ENCODE peak calls at places on chromosomes 12 and 14, in nine cellular contexts. Y is neural progenitor cell; I is Panc1; Q is A549; U is CD4-positive, CD25-positive, alpha-beta regulatory T cell; B is mesenchymal stem cell; H is lower leg skin; T is IMR-90; E is CD8-positive, alpha-beta T cell. P is an unnamed sample.

GRCh38 chr12:96301732-96302131 is 98.5 kb downstream of the CDK17 start:
- DNase-seq in T (no peak), U (no peak), H (no peak), E (no peak), Q (no peak), I (no peak), B (no peak), Y (no peak), P (no peak)

GRCh38 chr12:67193705-67194104 is 75.5 kb upstream of the CAND1 start:
- DNase-seq in E (no peak), H (no peak), B (peak), Q (no peak), T (peak), U (peak), Y (peak), I (no peak), P (peak)

GRCh38 chr14:60079723-60080122 is 12.0 kb upstream of the PCNX4 start:
- DNase-seq in T (no peak), I (no peak), U (no peak), B (peak), H (no peak), Y (peak), Q (no peak), E (no peak), P (no peak)

GRCh38 chr12:49439042-49439441 is 71.8 kb downstream of the SPATS2 start:
- DNase-seq in I (no peak), U (no peak), Y (no peak), B (no peak), Q (no peak), E (no peak), T (no peak), H (no peak), P (no peak)

GRCh38 chr12:42502671-42503070 is 86.9 kb downstream of the PRICKLE1 start:
- DNase-seq in Y (no peak), U (no peak), E (no peak), H (no peak), I (no peak), B (no peak), Q (no peak), T (no peak), P (no peak)

GRCh38 chr14:63345826-63346225 is 27.1 kb upstream of the GPHB5 start:
- DNase-seq in B (no peak), U (no peak), Q (no peak), H (no peak), E (no peak), Y (no peak), I (no peak), T (no peak), P (no peak)

GRCh38 chr14:103031956-103032355 is 25.4 kb downstream of the CDC42BPB start:
- DNase-seq in H (no peak), I (no peak), Q (peak), B (no peak), Y (peak), U (no peak), E (no peak), T (no peak), P (no peak)

GRCh38 chr14:101471723-101472517 is 89.4 kb upstream of the DIO3 start:
- DNase-seq in Y (no peak), Q (no peak), B (no peak), T (no peak), I (no peak), U (no peak), E (no peak), H (no peak), P (no peak)

GRCh38 chr12:94145231-94145979 is 3.0 kb upstream of the PLXNC1 start:
- DNase-seq in I (no peak), T (peak), Y (peak), Q (no peak), U (no peak), E (no peak), B (peak), H (no peak), P (no peak)

GRCh38 chr12:53939141-53940108 is 794 bp downstream of the HOXC13 start:
- DNase-seq in U (no peak), T (no peak), H (no peak), Q (peak), I (no peak), Y (peak), E (no peak), B (peak), P (no peak)

GRCh38 chr12:14710632-14711324 is 14.4 kb upstream of the GUCY2C start:
- DNase-seq in Y (peak), H (no peak), B (peak), U (no peak), Q (no peak), T (no peak), E (no peak), I (no peak), P (no peak)

GRCh38 chr12:38157274-38157932 is 159.2 kb upstream of the ALG10B start:
- DNase-seq in Y (no peak), I (no peak), U (no peak), T (no peak), B (no peak), Q (no peak), E (no peak), H (no peak), P (no peak)

GRCh38 chr14:83940253-83940652 is 1589.7 kb upstream of the FLRT2 start:
- DNase-seq in Q (no peak), Y (peak), U (no peak), H (no peak), I (no peak), T (no peak), E (no peak), B (no peak), P (no peak)

GRCh38 chr14:31277085-31277484 is 69.5 kb upstream of the HECTD1 start:
- DNase-seq in T (no peak), E (no peak), H (no peak), Y (no peak), U (no peak), I (no peak), B (no peak), Q (no peak), P (no peak)

GRCh38 chr12:111121840-111122239 is 201.5 kb upstream of the MYL2 start:
- DNase-seq in Q (no peak), H (no peak), B (no peak), Y (no peak), T (no peak), E (no peak), I (no peak), U (no peak), P (no peak)

GRCh38 chr14:60815371-60815770 is 80.8 kb downstream of the MNAT1 start:
- DNase-seq in Y (no peak), B (no peak), Q (no peak), E (no peak), I (no peak), H (no peak), T (no peak), U (no peak), P (no peak)

GRCh38 chr12:34340534-34341361 is 318.5 kb downstream of the ALG10 start:
- DNase-seq in T (no peak), Q (no peak), Y (no peak), I (no peak), U (no peak), H (no peak), E (no peak), B (no peak), P (no peak)

GRCh38 chr14:24149302-24149969 is 2.1 kb downstream of the RNF31 start:
- DNase-seq in H (no peak), Q (no peak), Y (no peak), E (no peak), T (no peak), I (no peak), U (no peak), B (no peak), P (no peak)

GRCh38 chr12:109827566-109828550 is 5.3 kb downstream of the TRPV4 start:
- DNase-seq in B (peak), Q (no peak), I (no peak), U (no peak), Y (no peak), E (no peak), T (no peak), H (peak), P (no peak)

GRCh38 chr12:93484315-93484981 is 17.1 kb downstream of the MRPL42 start:
- DNase-seq in U (no peak), B (peak), Y (no peak), T (peak), E (no peak), I (no peak), Q (no peak), H (no peak), P (no peak)

GRCh38 chr12:57080855-57081254 is 2.3 kb upstream of the NEMP1 start:
- DNase-seq in Y (no peak), E (no peak), H (no peak), T (no peak), B (no peak), I (no peak), U (no peak), Q (no peak), P (no peak)

DNA sequence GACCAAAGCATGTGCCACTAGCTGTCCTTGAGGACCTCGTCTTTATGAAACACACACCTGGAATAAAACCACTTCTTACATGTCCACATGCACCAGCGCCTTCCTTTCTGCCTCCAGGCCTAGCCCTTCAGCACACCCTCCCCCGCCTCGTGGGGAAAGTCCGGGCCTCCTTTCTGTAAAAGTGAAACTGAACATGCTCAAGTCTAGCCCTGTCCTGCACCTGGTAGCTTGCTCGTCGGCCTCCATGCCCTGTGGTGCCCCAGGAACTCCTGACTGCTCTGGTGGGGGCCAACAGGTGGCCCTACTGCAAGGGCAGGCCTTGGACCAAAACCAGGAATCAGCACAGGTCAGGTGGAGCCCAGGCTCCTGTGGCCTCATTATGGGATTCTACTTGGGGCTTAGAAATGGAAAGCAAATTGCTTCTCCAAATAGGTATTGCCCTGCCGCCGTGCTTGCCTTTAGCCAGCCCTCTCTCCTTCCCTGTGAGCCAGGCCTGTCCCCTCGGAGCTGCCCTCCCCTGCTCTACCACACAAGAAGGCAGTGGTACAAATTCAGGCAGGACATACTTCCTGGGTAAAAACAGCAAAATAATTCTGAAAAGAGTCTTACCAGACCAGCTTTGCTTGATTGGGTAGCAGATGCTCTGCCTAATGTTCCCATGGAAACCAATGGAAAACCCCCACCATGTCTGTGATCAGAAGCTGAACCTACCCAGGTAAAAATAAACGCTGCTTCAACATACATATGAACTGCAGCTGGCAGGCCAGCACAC is 43.5 kb downstream of the ERH start:
- DNase-seq in B (peak), I (no peak), U (peak), T (peak), Y (no peak), E (peak), Q (no peak), H (no peak), P (no peak)
- H3K4me3 ChIP-seq in B (no peak), I (no peak), U (peak), T (no peak), Y (no peak), E (no peak), Q (no peak), H (no peak), P (no peak)

GRCh38 chr12:1917172-1918070 is 1.0 kb downstream of the CACNA2D4 start:
- DNase-seq in I (no peak), U (no peak), T (no peak), E (no peak), B (no peak), Q (no peak), Y (no peak), H (no peak), P (no peak)
- H3K4me3 ChIP-seq in I (no peak), U (no peak), T (no peak), E (no peak), B (no peak), Q (no peak), Y (peak), H (no peak), P (no peak)

GRCh38 chr12:1827806-1828805 is 7.7 kb downstream of the LRTM2 start:
- DNase-seq in H (no peak), Y (no peak), B (no peak), I (no peak), U (no peak), T (no peak), Q (no peak), E (no peak), P (no peak)

GRCh38 chr12:1826867-1827705 is 6.7 kb downstream of the LRTM2 start:
- DNase-seq in T (no peak), Q (no peak), Y (no peak), B (no peak), E (peak), I (no peak), H (no peak), U (no peak), P (no peak)

GRCh38 chr12:1830401-1830845 is 10.1 kb downstream of the LRTM2 start:
- DNase-seq in T (no peak), H (no peak), E (no peak), B (no peak), Q (no peak), U (no peak), Y (no peak), I (no peak), P (no peak)

GRCh38 chr12:1829306-1829900 is 9.0 kb downstream of the LRTM2 start:
- DNase-seq in H (no peak), U (no peak), Q (no peak), Y (no peak), B (no peak), I (no peak), E (no peak), T (no peak), P (no peak)

DNA sequence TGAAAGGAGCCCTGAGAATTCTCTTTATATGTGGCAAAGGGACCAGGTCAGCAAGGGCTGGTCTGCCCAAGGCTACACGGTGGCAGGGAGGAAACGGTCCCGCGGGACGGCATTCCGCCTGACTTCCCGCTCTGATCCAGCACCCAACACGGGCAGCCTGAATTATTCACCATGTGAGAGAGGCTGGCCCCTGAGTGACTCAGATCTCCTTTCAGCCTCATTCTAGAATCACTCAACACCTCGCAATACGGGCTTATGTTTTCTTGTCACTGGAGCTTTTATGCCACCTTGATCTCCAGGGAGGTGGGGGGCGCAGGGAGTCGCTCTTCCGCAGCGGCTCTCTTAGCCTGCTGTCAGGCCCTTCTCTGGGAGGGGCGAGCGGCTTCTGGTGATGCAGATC is 8.5 kb downstream of the LRTM2 start:
- DNase-seq in T (no peak), B (no peak), I (no peak), Y (no peak), Q (no peak), H (no peak), E (no peak), U (no peak), P (no peak)
- H3K4me3 ChIP-seq in T (no peak), B (no peak), I (no peak), Y (no peak), Q (no peak), H (no peak), E (no peak), U (no peak), P (no peak)

DNA sequence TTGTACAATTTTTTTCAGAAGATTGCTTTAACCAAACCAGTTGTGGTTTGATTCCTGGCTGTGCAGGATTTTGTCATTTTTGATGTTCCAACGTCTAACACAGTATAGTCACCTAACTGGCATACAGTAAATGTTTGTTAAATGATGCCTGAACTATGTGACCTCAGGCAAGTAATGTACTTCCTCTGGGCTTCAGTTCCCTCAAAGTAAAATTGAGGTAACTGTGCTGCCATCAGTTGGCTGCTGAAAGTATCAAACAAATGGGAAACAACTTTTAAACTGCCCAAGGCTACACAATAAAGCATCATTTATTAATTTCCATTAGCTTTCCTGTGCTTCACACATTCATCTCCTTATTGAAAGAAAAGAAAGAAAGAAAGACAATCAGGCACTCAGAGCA is 4.3 kb downstream of the TM7SF3 start:
- DNase-seq in B (no peak), Q (no peak), T (no peak), I (no peak), Y (no peak), E (no peak), U (no peak), H (no peak), P (no peak)
- H3K4me3 ChIP-seq in B (no peak), Q (no peak), T (no peak), I (no peak), Y (no peak), E (no peak), U (no peak), H (no peak), P (no peak)